ENCODE peak calls at places on chromosomes 16 and 17, in nine cellular contexts. I is HepG2; O is PC-9; D is uterus; B is CD4-positive, alpha-beta memory T cell; Q is breast epithelium; Z is esophagus muscularis mucosa; A is mesendoderm; V is HCT116. T is an unnamed sample.
A peak's percentile ranks its signal among the peaks of the same experiment; 100 is the strongest.

GRCh38 chr16:57042157-57043111 is 49.9 kb upstream of the CPNE2 start:
- DNase-seq in I (no peak), O (no peak), D (no peak), B (peak; percentile 38), Q (no peak), Z (no peak), A (no peak), V (no peak), T (peak; percentile 57)

GRCh38 chr16:66924527-66925321 is 611 bp downstream of the RRAD start:
- DNase-seq in I (no peak), O (peak; percentile 34), D (no peak), B (no peak), Q (no peak), Z (no peak), A (peak; percentile 43), V (no peak), T (no peak)

GRCh38 chr17:83136931-83137330 is 57.5 kb downstream of the METRNL start:
- DNase-seq in I (no peak), O (no peak), D (no peak), B (no peak), Q (no peak), Z (no peak), A (no peak), V (no peak), T (no peak)

GRCh38 chr17:78364436-78365281 is 4.8 kb upstream of the SOCS3 start:
- DNase-seq in I (no peak), O (no peak), D (no peak), B (no peak), Q (no peak), Z (no peak), A (peak; percentile 82), V (no peak), T (no peak)

GRCh38 chr16:17459903-17460521 is 10.7 kb downstream of the XYLT1 start:
- DNase-seq in I (no peak), O (no peak), D (peak; percentile 67), B (no peak), Q (no peak), Z (no peak), A (no peak), V (no peak), T (no peak)

GRCh38 chr17:52027620-52028019 is 130.9 kb downstream of the CA10 start:
- DNase-seq in I (no peak), O (no peak), D (no peak), B (no peak), Q (no peak), Z (no peak), A (no peak), V (no peak), T (peak; percentile 68)

GRCh38 chr17:63381101-63381729 is 64.9 kb downstream of the CYB561 start:
- DNase-seq in I (no peak), O (no peak), D (no peak), B (no peak), Q (no peak), Z (no peak), A (no peak), V (no peak), T (no peak)

GRCh38 chr16:75000481-75001081 is 1.8 kb downstream of the ZNRF1 start:
- DNase-seq in I (no peak), O (peak; percentile 11), D (no peak), B (no peak), Q (no peak), Z (peak; percentile 86), A (no peak), V (no peak), T (no peak)

GRCh38 chr16:10979717-10980601 is 35.6 kb downstream of the CLEC16A start:
- DNase-seq in I (peak; percentile 86), O (no peak), D (peak; percentile 81), B (no peak), Q (peak; percentile 95), Z (no peak), A (no peak), V (no peak), T (peak; percentile 76)

GRCh38 chr16:86768231-86768791 is 190.0 kb downstream of the FOXL1 start:
- DNase-seq in I (no peak), O (no peak), D (no peak), B (no peak), Q (no peak), Z (no peak), A (no peak), V (no peak), T (no peak)

GRCh38 chr17:80177986-80178590 is 8.3 kb downstream of the CARD14 start:
- DNase-seq in I (no peak), O (no peak), D (no peak), B (no peak), Q (no peak), Z (no peak), A (no peak), V (no peak), T (no peak)

GRCh38 chr17:5078106-5079028 is at the start of gene ZFP3:
- DNase-seq in I (no peak), O (peak; percentile 87), D (peak; percentile 61), B (peak; percentile 65), Q (peak; percentile 75), Z (peak; percentile 95), A (peak; percentile 51), V (no peak), T (peak; percentile 67)

GRCh38 chr17:40538936-40539705 is 26.2 kb downstream of the CCR7 start:
- DNase-seq in I (no peak), O (no peak), D (no peak), B (no peak), Q (no peak), Z (no peak), A (peak; percentile 67), V (no peak), T (peak; percentile 65)

GRCh38 chr17:17728550-17729251 is 47.4 kb downstream of the RAI1 start:
- DNase-seq in I (no peak), O (peak; percentile 91), D (no peak), B (no peak), Q (no peak), Z (no peak), A (no peak), V (peak; percentile 37), T (peak; percentile 43)

GRCh38 chr17:17727111-17727659 is 45.9 kb downstream of the RAI1 start:
- DNase-seq in I (no peak), O (no peak), D (no peak), B (no peak), Q (no peak), Z (no peak), A (no peak), V (no peak), T (no peak)

GRCh38 chr17:17724991-17725852 is 44.0 kb downstream of the RAI1 start:
- DNase-seq in I (no peak), O (no peak), D (no peak), B (no peak), Q (no peak), Z (no peak), A (peak; percentile 70), V (no peak), T (no peak)

GRCh38 chr17:17725853-17726720 is 44.8 kb downstream of the RAI1 start:
- DNase-seq in I (no peak), O (no peak), D (no peak), B (no peak), Q (no peak), Z (no peak), A (peak; percentile 26), V (no peak), T (no peak)

DNA sequence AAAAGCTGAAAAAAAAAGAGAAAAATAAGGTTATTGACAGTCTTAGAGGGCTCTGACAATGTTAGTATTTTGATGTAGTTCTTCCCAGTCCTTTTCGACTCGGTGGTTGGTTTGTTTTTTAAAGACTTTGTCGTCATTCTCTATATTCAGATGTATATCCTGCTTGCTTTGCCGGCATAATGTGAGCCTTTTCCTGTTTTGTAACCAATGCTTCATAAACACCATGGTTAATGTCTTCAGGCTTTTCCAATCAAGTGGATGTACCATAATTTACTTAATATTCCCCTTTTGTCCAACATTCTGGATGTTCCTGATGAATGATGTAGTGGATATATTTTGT is 45.4 kb downstream of the RAI1 start:
- DNase-seq in I (no peak), O (no peak), D (no peak), B (no peak), Q (no peak), Z (no peak), A (no peak), V (no peak), T (no peak)
- H3K4me1 ChIP-seq in I (no peaks in the 10 kb centered on the region), O (peaks cover 55% of the 10 kb centered on the region), D (no peaks in the 10 kb centered on the region), B (peaks cover 20% of the 10 kb centered on the region), Q (peaks cover 18% of the 10 kb centered on the region), Z (peaks cover 88% of the 10 kb centered on the region), A (peaks cover 9% of the 10 kb centered on the region), V (peaks cover 48% of the 10 kb centered on the region), T (peaks cover 8% of the 10 kb centered on the region)

GRCh38 chr17:8728251-8728925 is 16.2 kb downstream of the CCDC42 start:
- DNase-seq in I (no peak), O (no peak), D (no peak), B (no peak), Q (no peak), Z (no peak), A (no peak), V (no peak), T (no peak)
- H3K27ac ChIP-seq in I (no peak overlapping the region), O (no peak overlapping the region), D (no peak overlapping the region), B (no peak overlapping the region), Q (no peak overlapping the region), Z (no peak overlapping the region), A (no peak overlapping the region), V (no peak overlapping the region), T (no peak overlapping the region)

DNA sequence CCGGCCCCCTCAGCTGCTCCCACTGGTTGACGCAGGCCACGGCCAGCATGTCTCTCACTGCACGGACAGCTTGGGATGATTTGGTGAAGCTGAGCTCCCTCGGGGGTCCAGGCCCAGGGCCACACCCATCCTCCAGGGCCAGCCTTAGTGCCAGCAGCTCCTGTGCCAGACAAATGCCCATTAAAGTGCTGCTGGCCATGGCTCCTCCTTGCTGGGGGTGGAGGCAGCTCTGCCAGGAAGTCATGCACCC is 2.5 kb downstream of the TRIM47 start:
- DNase-seq in I (no peak), O (peak; percentile 94), D (peak; percentile 62), B (no peak), Q (peak; percentile 82), Z (no peak), A (no peak), V (no peak), T (no peak)
- H3K4me1 ChIP-seq in I (peaks cover 63% of the 10 kb centered on the region), O (peaks cover 48% of the 10 kb centered on the region), D (peaks cover 19% of the 10 kb centered on the region), B (peaks cover 57% of the 10 kb centered on the region), Q (peaks cover 15% of the 10 kb centered on the region), Z (peaks cover 70% of the 10 kb centered on the region), A (no peaks in the 10 kb centered on the region), V (peaks cover 77% of the 10 kb centered on the region), T (peaks cover 25% of the 10 kb centered on the region)

GRCh38 chr16:2968738-2969544 is at the start of gene PAQR4:
- DNase-seq in I (peak; percentile 80), O (peak; percentile 95), D (peak; percentile 61), B (peak; percentile 74), Q (peak; percentile 74), Z (peak; percentile 94), A (peak; percentile 94), V (peak; percentile 82), T (peak; percentile 69)
- H3K27ac ChIP-seq in I (peak within 1 kb of the TSS; percentile 76), O (no peak within 1 kb of the TSS), D (no peak within 1 kb of the TSS), B (peak within 1 kb of the TSS; percentile 26), Q (no peak within 1 kb of the TSS), Z (no peak within 1 kb of the TSS), A (peak within 1 kb of the TSS; percentile 44), V (peak within 1 kb of the TSS; percentile 95), T (peak within 1 kb of the TSS; percentile 46)

DNA sequence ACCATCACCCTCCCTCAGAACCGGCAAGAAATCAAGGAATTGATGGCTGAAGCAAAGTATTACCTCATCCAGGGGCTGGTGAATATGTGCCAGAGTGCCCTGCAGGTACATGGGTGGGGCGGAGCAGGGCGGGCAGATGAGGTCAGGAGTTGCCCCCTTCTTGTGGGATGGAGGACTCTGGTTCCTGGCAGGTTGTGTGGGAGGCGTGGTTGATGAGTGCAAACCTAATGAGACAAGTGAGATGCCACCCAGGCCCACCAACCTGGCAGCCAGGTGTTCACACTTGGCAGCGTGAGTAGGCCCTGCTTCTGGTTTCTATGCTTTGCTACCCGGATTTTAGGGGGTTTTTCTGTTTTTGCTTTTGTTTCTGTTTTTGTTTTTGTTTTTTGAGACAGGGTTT is 4.8 kb downstream of the TNFAIP1 start:
- DNase-seq in I (no peak), O (no peak), D (no peak), B (no peak), Q (no peak), Z (no peak), A (no peak), V (no peak), T (no peak)
- H3K4me1 ChIP-seq in I (peaks cover 17% of the 10 kb centered on the region), O (peaks cover 11% of the 10 kb centered on the region), D (peaks cover 16% of the 10 kb centered on the region), B (peaks cover 16% of the 10 kb centered on the region), Q (no peaks in the 10 kb centered on the region), Z (peaks cover 36% of the 10 kb centered on the region), A (peaks cover 3% of the 10 kb centered on the region), V (peaks cover 28% of the 10 kb centered on the region), T (peaks cover 15% of the 10 kb centered on the region)